ENCODE peak calls at places on chromosome 17, in five cellular contexts. One of them, this sample, is unnamed.

GRCh38 chr17:73369126-73369525 is 57.3 kb upstream of the CDC42EP4 start:
- DNase-seq in Kasumi-1: no peak
- DNase-seq in posterior vena cava: no peak
- DNase-seq in T-helper 1 cell: no peak
- DNase-seq in fibroblast of lung: no peak
- DNase-seq in this sample: no peak

GRCh38 chr17:55690105-55690508 is 32.6 kb downstream of the TMEM100 start:
- DNase-seq in Kasumi-1: no peak
- DNase-seq in posterior vena cava: no peak
- DNase-seq in T-helper 1 cell: no peak
- DNase-seq in fibroblast of lung: peak
- DNase-seq in this sample: no peak

GRCh38 chr17:3543453-3543852 is 14.2 kb downstream of the TRPV3 start:
- DNase-seq in Kasumi-1: no peak
- DNase-seq in posterior vena cava: peak
- DNase-seq in T-helper 1 cell: no peak
- DNase-seq in fibroblast of lung: no peak
- DNase-seq in this sample: no peak

GRCh38 chr17:731943-732787 is at the start of gene TLCD3A:
- DNase-seq in Kasumi-1: no peak
- DNase-seq in posterior vena cava: peak
- DNase-seq in T-helper 1 cell: peak
- DNase-seq in fibroblast of lung: peak
- DNase-seq in this sample: no peak

GRCh38 chr17:64599187-64599676 is 62.9 kb downstream of the SMURF2 start:
- DNase-seq in Kasumi-1: peak
- DNase-seq in posterior vena cava: no peak
- DNase-seq in T-helper 1 cell: peak
- DNase-seq in fibroblast of lung: no peak
- DNase-seq in this sample: peak

GRCh38 chr17:44589316-44590071 is 32.2 kb downstream of the FZD2 start:
- DNase-seq in Kasumi-1: no peak
- DNase-seq in posterior vena cava: peak
- DNase-seq in T-helper 1 cell: no peak
- DNase-seq in fibroblast of lung: no peak
- DNase-seq in this sample: no peak

GRCh38 chr17:66716236-66717026 is 118.5 kb upstream of the CACNG5 start:
- DNase-seq in Kasumi-1: no peak
- DNase-seq in posterior vena cava: peak
- DNase-seq in T-helper 1 cell: no peak
- DNase-seq in fibroblast of lung: peak
- DNase-seq in this sample: no peak

GRCh38 chr17:38881600-38882191 is 11.8 kb downstream of the LASP1 start:
- DNase-seq in Kasumi-1: no peak
- DNase-seq in posterior vena cava: peak
- DNase-seq in T-helper 1 cell: no peak
- DNase-seq in fibroblast of lung: peak
- DNase-seq in this sample: no peak

GRCh38 chr17:11506635-11507034 is 91.6 kb upstream of the DNAH9 start:
- DNase-seq in Kasumi-1: no peak
- DNase-seq in posterior vena cava: no peak
- DNase-seq in T-helper 1 cell: no peak
- DNase-seq in fibroblast of lung: no peak
- DNase-seq in this sample: no peak

GRCh38 chr17:76635659-76636360 is 7.7 kb downstream of the ST6GALNAC1 start:
- DNase-seq in Kasumi-1: no peak
- DNase-seq in posterior vena cava: no peak
- DNase-seq in T-helper 1 cell: no peak
- DNase-seq in fibroblast of lung: no peak
- DNase-seq in this sample: no peak

GRCh38 chr17:17790673-17791464 is 45.9 kb downstream of the SREBF1 start:
- DNase-seq in Kasumi-1: no peak
- DNase-seq in posterior vena cava: no peak
- DNase-seq in T-helper 1 cell: no peak
- DNase-seq in fibroblast of lung: no peak
- DNase-seq in this sample: no peak

GRCh38 chr17:42891539-42892152 is 9.0 kb upstream of the G6PC1 start:
- DNase-seq in Kasumi-1: no peak
- DNase-seq in posterior vena cava: peak
- DNase-seq in T-helper 1 cell: no peak
- DNase-seq in fibroblast of lung: peak
- DNase-seq in this sample: peak